ENCODE peak calls at places on chromosomes 5 and 9, in four cellular contexts. One of them, this sample, is unnamed.

GRCh38 chr5:77971965-77972544 is 195.9 kb upstream of the TBCA start:
- DNase-seq in dermis microvascular lymphatic vessel endothelial cell: no peak
- DNase-seq in M059J: no peak
- DNase-seq in Caco-2: no peak
- DNase-seq in this sample: no peak

GRCh38 chr5:10705736-10706135 is 55.3 kb downstream of the DAP start:
- DNase-seq in dermis microvascular lymphatic vessel endothelial cell: no peak
- DNase-seq in Caco-2: peak
- DNase-seq in M059J: peak
- DNase-seq in this sample: no peak

GRCh38 chr9:108104991-108105390 is 615.4 kb upstream of the KLF4 start:
- DNase-seq in dermis microvascular lymphatic vessel endothelial cell: no peak
- DNase-seq in M059J: no peak
- DNase-seq in Caco-2: no peak
- DNase-seq in this sample: no peak

GRCh38 chr9:114914139-114914538 is 16.3 kb downstream of the TNFSF8 start:
- DNase-seq in M059J: no peak
- DNase-seq in dermis microvascular lymphatic vessel endothelial cell: no peak
- DNase-seq in Caco-2: no peak
- DNase-seq in this sample: no peak

GRCh38 chr9:127918201-127919107 is 1.6 kb upstream of the ST6GALNAC4 start:
- DNase-seq in Caco-2: no peak
- DNase-seq in M059J: peak
- DNase-seq in dermis microvascular lymphatic vessel endothelial cell: no peak
- DNase-seq in this sample: no peak

GRCh38 chr5:88398316-88398715 is 129.7 kb upstream of the TMEM161B start:
- DNase-seq in M059J: peak
- DNase-seq in dermis microvascular lymphatic vessel endothelial cell: no peak
- DNase-seq in Caco-2: no peak
- DNase-seq in this sample: no peak

GRCh38 chr5:122385786-122386185 is 73.7 kb downstream of the SNCAIP start:
- DNase-seq in dermis microvascular lymphatic vessel endothelial cell: no peak
- DNase-seq in Caco-2: no peak
- DNase-seq in M059J: no peak
- DNase-seq in this sample: no peak

GRCh38 chr9:68500457-68501158 is 40.1 kb downstream of the TMEM252 start:
- DNase-seq in dermis microvascular lymphatic vessel endothelial cell: no peak
- DNase-seq in M059J: peak
- DNase-seq in Caco-2: peak
- DNase-seq in this sample: no peak

GRCh38 chr9:119611564-119611963 is 242.3 kb upstream of the BRINP1 start:
- DNase-seq in dermis microvascular lymphatic vessel endothelial cell: no peak
- DNase-seq in Caco-2: no peak
- DNase-seq in M059J: no peak
- DNase-seq in this sample: no peak